ENCODE peak calls at places on chromosomes 12 and 14, in five cellular contexts. H is adipocyte; C is stimulated activated CD4-positive, alpha-beta T cell treated with anti-CD3 and anti-CD28 coated beads, Interleukin-1b, Interleukin-23, amount 100 ng/mL, for 24 hours; K is SK-N-DZ; F is amniotic stem cell. V is an unnamed sample.
A peak's percentile ranks its signal among the peaks of the same experiment; 100 is the strongest.

GRCh38 chr12:62472472-62472871 is 5.8 kb downstream of the MON2 start:
- DNase-seq in H (no peak), F (no peak), C (no peak), K (no peak), V (no peak)

GRCh38 chr12:4014858-4015224 is 141.6 kb upstream of the PARP11 start:
- DNase-seq in H (no peak), F (no peak), K (no peak), C (no peak), V (no peak)

GRCh38 chr12:48351022-48351708 is 446 bp upstream of the ZNF641 start:
- DNase-seq in K (peak; percentile 68), C (no peak), F (no peak), H (peak; percentile 90), V (peak; percentile 55)

GRCh38 chr14:59424707-59425106 is 40.5 kb downstream of the GPR135 start:
- DNase-seq in H (no peak), K (no peak), C (no peak), F (no peak), V (no peak)

GRCh38 chr12:52969828-52970569 is 21.1 kb downstream of the KRT18 start:
- DNase-seq in H (no peak), F (no peak), K (no peak), C (no peak), V (no peak)

GRCh38 chr14:75849496-75849895 is 132.3 kb downstream of the TGFB3 start:
- DNase-seq in F (no peak), K (no peak), H (no peak), C (no peak), V (no peak)

GRCh38 chr12:71393625-71394024 is 46.0 kb upstream of the LGR5 start:
- DNase-seq in F (no peak), H (no peak), C (no peak), K (no peak), V (no peak)

GRCh38 chr14:98906123-98906995 is 365.6 kb downstream of the BCL11B start:
- DNase-seq in F (no peak), K (no peak), H (no peak), C (no peak), V (no peak)

GRCh38 chr12:70831538-70831937 is 89.0 kb downstream of the PTPRR start:
- DNase-seq in H (peak; percentile 9), K (no peak), C (no peak), F (no peak), V (no peak)

GRCh38 chr12:122614839-122615238 is 87.8 kb downstream of the KNTC1 start:
- DNase-seq in F (no peak), C (no peak), K (no peak), H (peak; percentile 47), V (no peak)

GRCh38 chr12:114399664-114400211 is 6.2 kb downstream of the TBX5 start:
- DNase-seq in H (no peak), C (no peak), K (peak; percentile 17), F (no peak), V (no peak)

V was measured in AG09319.